ENCODE peak calls at places on chromosomes 7 and 10, in five cellular contexts. One of them, this sample, is unnamed.

GRCh38 chr10:100683545-100684127 is 61.7 kb upstream of the PAX2 start:
- DNase-seq in IMR-90: no peak
- DNase-seq in CD4-positive, CD25-positive, alpha-beta regulatory T cell: no peak
- DNase-seq in K562: no peak
- DNase-seq in vagina: no peak
- DNase-seq in this sample: no peak

GRCh38 chr7:139153832-139154231 is 44.3 kb upstream of the ZC3HAV1 start:
- DNase-seq in vagina: no peak
- DNase-seq in IMR-90: peak
- DNase-seq in CD4-positive, CD25-positive, alpha-beta regulatory T cell: no peak
- DNase-seq in K562: no peak
- DNase-seq in this sample: peak

GRCh38 chr7:64830926-64831325 is 36.7 kb downstream of the ZNF138 start:
- DNase-seq in vagina: no peak
- DNase-seq in CD4-positive, CD25-positive, alpha-beta regulatory T cell: no peak
- DNase-seq in K562: no peak
- DNase-seq in IMR-90: no peak
- DNase-seq in this sample: no peak

GRCh38 chr7:99558306-99559275 is at the start of gene ZNF655:
- DNase-seq in vagina: no peak
- DNase-seq in K562: peak
- DNase-seq in IMR-90: peak
- DNase-seq in CD4-positive, CD25-positive, alpha-beta regulatory T cell: peak
- DNase-seq in this sample: peak

GRCh38 chr7:67302113-67303039 is 305.7 kb downstream of the TYW1 start:
- DNase-seq in IMR-90: peak
- DNase-seq in K562: peak
- DNase-seq in CD4-positive, CD25-positive, alpha-beta regulatory T cell: peak
- DNase-seq in vagina: peak
- DNase-seq in this sample: peak

GRCh38 chr10:126014309-126014708 is 117.9 kb downstream of the FANK1 start:
- DNase-seq in IMR-90: peak
- DNase-seq in vagina: no peak
- DNase-seq in CD4-positive, CD25-positive, alpha-beta regulatory T cell: no peak
- DNase-seq in K562: no peak
- DNase-seq in this sample: peak

GRCh38 chr7:33873981-33874750 is 31.2 kb upstream of the BMPER start:
- DNase-seq in IMR-90: peak
- DNase-seq in CD4-positive, CD25-positive, alpha-beta regulatory T cell: no peak
- DNase-seq in vagina: no peak
- DNase-seq in K562: no peak
- DNase-seq in this sample: peak

GRCh38 chr10:109996766-109997171 is 11.0 kb upstream of the ADD3 start:
- DNase-seq in CD4-positive, CD25-positive, alpha-beta regulatory T cell: no peak
- DNase-seq in K562: no peak
- DNase-seq in vagina: no peak
- DNase-seq in IMR-90: no peak
- DNase-seq in this sample: no peak

GRCh38 chr7:113292105-113292504 is 173.8 kb upstream of the SMIM30 start:
- DNase-seq in K562: no peak
- DNase-seq in vagina: no peak
- DNase-seq in IMR-90: no peak
- DNase-seq in CD4-positive, CD25-positive, alpha-beta regulatory T cell: no peak
- DNase-seq in this sample: no peak

GRCh38 chr7:45035371-45035770 is 35.4 kb downstream of the CCM2 start:
- DNase-seq in CD4-positive, CD25-positive, alpha-beta regulatory T cell: no peak
- DNase-seq in vagina: no peak
- DNase-seq in IMR-90: no peak
- DNase-seq in K562: no peak
- DNase-seq in this sample: no peak

GRCh38 chr10:27504897-27505457 is 873 bp downstream of the RAB18 start:
- DNase-seq in K562: peak
- DNase-seq in IMR-90: peak
- DNase-seq in CD4-positive, CD25-positive, alpha-beta regulatory T cell: no peak
- DNase-seq in vagina: no peak
- DNase-seq in this sample: peak

GRCh38 chr7:23196306-23196705 is 14.5 kb downstream of the NUP42 start:
- DNase-seq in IMR-90: no peak
- DNase-seq in vagina: no peak
- DNase-seq in CD4-positive, CD25-positive, alpha-beta regulatory T cell: no peak
- DNase-seq in K562: no peak
- DNase-seq in this sample: no peak

GRCh38 chr10:71094712-71095390 is 117.5 kb upstream of the UNC5B start:
- DNase-seq in IMR-90: no peak
- DNase-seq in K562: no peak
- DNase-seq in CD4-positive, CD25-positive, alpha-beta regulatory T cell: no peak
- DNase-seq in vagina: no peak
- DNase-seq in this sample: no peak

GRCh38 chr7:44847509-44847919 is 373 bp downstream of the H2AZ2 start:
- DNase-seq in vagina: no peak
- DNase-seq in IMR-90: peak
- DNase-seq in CD4-positive, CD25-positive, alpha-beta regulatory T cell: peak
- DNase-seq in K562: peak
- DNase-seq in this sample: peak

GRCh38 chr10:113879691-113880090 is 25.2 kb downstream of the NHLRC2 start:
- DNase-seq in vagina: no peak
- DNase-seq in CD4-positive, CD25-positive, alpha-beta regulatory T cell: no peak
- DNase-seq in K562: no peak
- DNase-seq in IMR-90: no peak
- DNase-seq in this sample: no peak

GRCh38 chr7:73839743-73840714 is 2.3 kb downstream of the METTL27 start:
- DNase-seq in IMR-90: no peak
- DNase-seq in CD4-positive, CD25-positive, alpha-beta regulatory T cell: no peak
- DNase-seq in K562: no peak
- DNase-seq in vagina: no peak
- DNase-seq in this sample: no peak

GRCh38 chr10:4024846-4025245 is 239.8 kb upstream of the KLF6 start:
- DNase-seq in CD4-positive, CD25-positive, alpha-beta regulatory T cell: no peak
- DNase-seq in K562: no peak
- DNase-seq in vagina: no peak
- DNase-seq in IMR-90: no peak
- DNase-seq in this sample: no peak

GRCh38 chr7:94710256-94710655 is 54.3 kb upstream of the SGCE start:
- DNase-seq in vagina: no peak
- DNase-seq in CD4-positive, CD25-positive, alpha-beta regulatory T cell: no peak
- DNase-seq in IMR-90: peak
- DNase-seq in K562: no peak
- DNase-seq in this sample: peak

GRCh38 chr7:115634633-115635032 is 395.9 kb downstream of the TFEC start:
- DNase-seq in IMR-90: no peak
- DNase-seq in K562: no peak
- DNase-seq in vagina: no peak
- DNase-seq in CD4-positive, CD25-positive, alpha-beta regulatory T cell: no peak
- DNase-seq in this sample: no peak

GRCh38 chr10:120962386-120963052 is 111.4 kb downstream of the WDR11 start:
- DNase-seq in IMR-90: no peak
- DNase-seq in CD4-positive, CD25-positive, alpha-beta regulatory T cell: no peak
- DNase-seq in K562: no peak
- DNase-seq in vagina: no peak
- DNase-seq in this sample: no peak

GRCh38 chr7:143205560-143206293 is 16.1 kb upstream of the TAS2R40 start:
- DNase-seq in vagina: no peak
- DNase-seq in K562: no peak
- DNase-seq in IMR-90: no peak
- DNase-seq in CD4-positive, CD25-positive, alpha-beta regulatory T cell: peak
- DNase-seq in this sample: no peak

GRCh38 chr10:23343591-23344225 is 889 bp downstream of the C10orf67 start:
- DNase-seq in vagina: no peak
- DNase-seq in K562: peak
- DNase-seq in CD4-positive, CD25-positive, alpha-beta regulatory T cell: no peak
- DNase-seq in IMR-90: peak
- DNase-seq in this sample: peak

GRCh38 chr10:67816719-67817118 is 21.3 kb downstream of the DNAJC12 start:
- DNase-seq in CD4-positive, CD25-positive, alpha-beta regulatory T cell: no peak
- DNase-seq in IMR-90: no peak
- DNase-seq in K562: no peak
- DNase-seq in vagina: no peak
- DNase-seq in this sample: no peak

GRCh38 chr7:143434660-143435059 is 8.6 kb upstream of the TAS2R60 start:
- DNase-seq in K562: peak
- DNase-seq in CD4-positive, CD25-positive, alpha-beta regulatory T cell: no peak
- DNase-seq in vagina: no peak
- DNase-seq in IMR-90: peak
- DNase-seq in this sample: no peak

GRCh38 chr7:30654296-30655090 is 27.8 kb downstream of the CRHR2 start:
- DNase-seq in CD4-positive, CD25-positive, alpha-beta regulatory T cell: no peak
- DNase-seq in vagina: no peak
- DNase-seq in IMR-90: no peak
- DNase-seq in K562: no peak
- DNase-seq in this sample: no peak

GRCh38 chr7:23246540-23246939 is at the start of gene GPNMB:
- DNase-seq in K562: no peak
- DNase-seq in IMR-90: peak
- DNase-seq in vagina: no peak
- DNase-seq in CD4-positive, CD25-positive, alpha-beta regulatory T cell: no peak
- DNase-seq in this sample: peak

GRCh38 chr10:35124540-35124939 is 2.1 kb upstream of the CREM start:
- DNase-seq in CD4-positive, CD25-positive, alpha-beta regulatory T cell: no peak
- DNase-seq in vagina: no peak
- DNase-seq in K562: peak
- DNase-seq in IMR-90: no peak
- DNase-seq in this sample: no peak

GRCh38 chr7:55241958-55242357 is 123.2 kb upstream of the LANCL2 start:
- DNase-seq in vagina: no peak
- DNase-seq in CD4-positive, CD25-positive, alpha-beta regulatory T cell: no peak
- DNase-seq in IMR-90: no peak
- DNase-seq in K562: no peak
- DNase-seq in this sample: no peak

GRCh38 chr7:22884911-22885823 is 62.5 kb upstream of the TOMM7 start:
- DNase-seq in IMR-90: peak
- DNase-seq in CD4-positive, CD25-positive, alpha-beta regulatory T cell: no peak
- DNase-seq in K562: no peak
- DNase-seq in vagina: no peak
- DNase-seq in this sample: no peak

GRCh38 chr10:117754770-117755510 is 212.4 kb downstream of the EMX2 start:
- DNase-seq in IMR-90: no peak
- DNase-seq in CD4-positive, CD25-positive, alpha-beta regulatory T cell: no peak
- DNase-seq in vagina: no peak
- DNase-seq in K562: no peak
- DNase-seq in this sample: no peak

GRCh38 chr10:89204621-89205020 is 2.5 kb downstream of the CH25H start:
- DNase-seq in vagina: no peak
- DNase-seq in CD4-positive, CD25-positive, alpha-beta regulatory T cell: no peak
- DNase-seq in IMR-90: no peak
- DNase-seq in K562: no peak
- DNase-seq in this sample: no peak

GRCh38 chr10:71975891-71976725 is 11.9 kb downstream of the CHST3 start:
- DNase-seq in K562: no peak
- DNase-seq in vagina: no peak
- DNase-seq in CD4-positive, CD25-positive, alpha-beta regulatory T cell: no peak
- DNase-seq in IMR-90: peak
- DNase-seq in this sample: peak

GRCh38 chr7:138374119-138374693 is 85.9 kb upstream of the TRIM24 start:
- DNase-seq in IMR-90: no peak
- DNase-seq in K562: peak
- DNase-seq in vagina: no peak
- DNase-seq in CD4-positive, CD25-positive, alpha-beta regulatory T cell: no peak
- DNase-seq in this sample: no peak

GRCh38 chr10:8037199-8037801 is 17.2 kb upstream of the GATA3 start:
- DNase-seq in CD4-positive, CD25-positive, alpha-beta regulatory T cell: peak
- DNase-seq in K562: no peak
- DNase-seq in vagina: no peak
- DNase-seq in IMR-90: no peak
- DNase-seq in this sample: no peak

DNA sequence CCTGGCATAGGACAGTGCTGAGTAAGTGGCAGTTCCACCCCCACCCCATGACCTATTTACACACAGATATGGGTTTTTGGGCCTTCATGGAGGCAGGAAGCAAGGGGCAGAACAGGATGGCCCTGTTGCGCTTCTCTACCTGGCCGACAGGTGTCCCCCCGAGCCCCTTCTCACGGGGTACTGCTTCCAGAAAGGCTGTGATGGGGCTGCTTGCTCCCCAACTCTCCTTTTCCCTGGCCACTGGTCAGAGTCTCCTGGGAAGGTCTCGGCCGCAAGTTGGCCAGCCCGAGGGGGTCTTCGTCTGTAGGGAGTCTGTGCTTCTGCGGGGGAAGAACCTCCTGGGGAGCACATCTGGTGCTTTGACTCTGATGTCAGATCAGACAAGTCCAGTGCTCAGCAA is 139.8 kb upstream of the TNS3 start:
- DNase-seq in IMR-90: no peak
- DNase-seq in vagina: peak
- DNase-seq in CD4-positive, CD25-positive, alpha-beta regulatory T cell: no peak
- DNase-seq in K562: peak
- DNase-seq in this sample: no peak
- H3K27ac ChIP-seq in IMR-90: no peak
- H3K27ac ChIP-seq in vagina: no peak
- H3K27ac ChIP-seq in CD4-positive, CD25-positive, alpha-beta regulatory T cell: no peak
- H3K27ac ChIP-seq in K562: no peak
- H3K27ac ChIP-seq in this sample: no peak

GRCh38 chr7:926061-927030 is 28.1 kb downstream of the ADAP1 start:
- DNase-seq in vagina: no peak
- DNase-seq in K562: no peak
- DNase-seq in CD4-positive, CD25-positive, alpha-beta regulatory T cell: no peak
- DNase-seq in IMR-90: no peak
- DNase-seq in this sample: no peak
- H3K4me3 ChIP-seq in vagina: no peak
- H3K4me3 ChIP-seq in K562: no peak
- H3K4me3 ChIP-seq in CD4-positive, CD25-positive, alpha-beta regulatory T cell: no peak
- H3K4me3 ChIP-seq in IMR-90: no peak
- H3K4me3 ChIP-seq in this sample: no peak

GRCh38 chr10:18659784-18660561 is 742 bp downstream of the ARL5B start:
- DNase-seq in K562: peak
- DNase-seq in vagina: no peak
- DNase-seq in CD4-positive, CD25-positive, alpha-beta regulatory T cell: peak
- DNase-seq in IMR-90: peak
- DNase-seq in this sample: no peak

GRCh38 chr10:18665079-18665478 is 5.8 kb downstream of the ARL5B start:
- DNase-seq in vagina: no peak
- DNase-seq in K562: no peak
- DNase-seq in IMR-90: no peak
- DNase-seq in CD4-positive, CD25-positive, alpha-beta regulatory T cell: no peak
- DNase-seq in this sample: no peak

GRCh38 chr10:18658301-18658991 is 785 bp upstream of the ARL5B start:
- DNase-seq in CD4-positive, CD25-positive, alpha-beta regulatory T cell: peak
- DNase-seq in vagina: no peak
- DNase-seq in IMR-90: peak
- DNase-seq in K562: peak
- DNase-seq in this sample: no peak

GRCh38 chr10:18658992-18659783 is at the start of gene ARL5B:
- DNase-seq in IMR-90: peak
- DNase-seq in K562: peak
- DNase-seq in vagina: no peak
- DNase-seq in CD4-positive, CD25-positive, alpha-beta regulatory T cell: peak
- DNase-seq in this sample: peak

GRCh38 chr10:18660816-18661431 is 1.7 kb downstream of the ARL5B start:
- DNase-seq in vagina: no peak
- DNase-seq in CD4-positive, CD25-positive, alpha-beta regulatory T cell: no peak
- DNase-seq in K562: no peak
- DNase-seq in IMR-90: no peak
- DNase-seq in this sample: no peak
- H3K27ac ChIP-seq in vagina: no peak
- H3K27ac ChIP-seq in CD4-positive, CD25-positive, alpha-beta regulatory T cell: peak
- H3K27ac ChIP-seq in K562: no peak
- H3K27ac ChIP-seq in IMR-90: no peak
- H3K27ac ChIP-seq in this sample: no peak

GRCh38 chr7:49773082-49773938 is at the start of gene VWC2:
- DNase-seq in IMR-90: no peak
- DNase-seq in vagina: no peak
- DNase-seq in CD4-positive, CD25-positive, alpha-beta regulatory T cell: no peak
- DNase-seq in K562: no peak
- DNase-seq in this sample: no peak
- H3K4me3 ChIP-seq in IMR-90: no peak
- H3K4me3 ChIP-seq in vagina: peak
- H3K4me3 ChIP-seq in CD4-positive, CD25-positive, alpha-beta regulatory T cell: no peak
- H3K4me3 ChIP-seq in K562: no peak
- H3K4me3 ChIP-seq in this sample: no peak

GRCh38 chr7:16960566-16960965 is 78.8 kb upstream of the AGR3 start:
- DNase-seq in CD4-positive, CD25-positive, alpha-beta regulatory T cell: no peak
- DNase-seq in IMR-90: no peak
- DNase-seq in K562: no peak
- DNase-seq in vagina: no peak
- DNase-seq in this sample: no peak
- H3K27ac ChIP-seq in CD4-positive, CD25-positive, alpha-beta regulatory T cell: no peak
- H3K27ac ChIP-seq in IMR-90: no peak
- H3K27ac ChIP-seq in K562: no peak
- H3K27ac ChIP-seq in vagina: no peak
- H3K27ac ChIP-seq in this sample: no peak

This sample was measured in brain microvascular endothelial cell.